ENCODE peak calls at places on chromosomes 13 and 19, in seven cellular contexts. G, K, B, Q, I, F and D are unnamed samples.

GRCh38 chr19:5245631-5246553 is 94.7 kb downstream of the PTPRS start:
- DNase-seq in G (no peak), Q (no peak), K (no peak), B (no peak), I (no peak), F (no peak), D (no peak)

GRCh38 chr13:33639158-33639557 is 178.8 kb upstream of the RFC3 start:
- DNase-seq in F (no peak), B (no peak), G (peak), Q (peak), K (peak), I (no peak), D (peak)

GRCh38 chr13:21837841-21838551 is 167.1 kb downstream of the FGF9 start:
- DNase-seq in Q (no peak), I (no peak), G (no peak), F (no peak), K (no peak), B (no peak), D (no peak)

GRCh38 chr19:12788682-12789097 is 2.6 kb upstream of the JUNB start:
- DNase-seq in Q (peak), B (peak), G (no peak), K (peak), I (no peak), F (peak), D (peak)

GRCh38 chr19:50832666-50833065 is 708 bp downstream of the KLK15 start:
- DNase-seq in I (no peak), K (no peak), G (no peak), Q (no peak), B (no peak), F (no peak), D (no peak)

GRCh38 chr19:51000981-51001380 is 423 bp downstream of the KLK8 start:
- DNase-seq in F (no peak), Q (no peak), B (no peak), K (no peak), G (no peak), I (no peak), D (no peak)

GRCh38 chr19:33252971-33253370 is 27.3 kb upstream of the SLC7A10 start:
- DNase-seq in B (no peak), F (no peak), I (no peak), G (no peak), K (no peak), Q (no peak), D (no peak)

GRCh38 chr19:2057484-2058469 is 6.7 kb upstream of the MKNK2 start:
- DNase-seq in G (no peak), F (no peak), I (no peak), Q (no peak), K (no peak), B (no peak), D (no peak)

GRCh38 chr13:92838786-92839185 is 387.8 kb upstream of the GPC6 start:
- DNase-seq in G (peak), B (no peak), Q (peak), F (peak), I (no peak), K (no peak), D (no peak)

GRCh38 chr19:40893112-40893511 is 11.1 kb upstream of the CYP2A7 start:
- DNase-seq in I (no peak), G (no peak), K (no peak), B (no peak), F (no peak), Q (no peak), D (no peak)

GRCh38 chr19:7506385-7507328 is 9.2 kb upstream of the ZNF358 start:
- DNase-seq in Q (peak), F (peak), B (peak), K (peak), G (peak), I (peak), D (peak)

GRCh38 chr19:17020823-17021222 is 5.8 kb downstream of the CPAMD8 start:
- DNase-seq in I (no peak), Q (peak), K (no peak), B (no peak), F (no peak), G (no peak), D (no peak)

GRCh38 chr13:45838171-45838745 is 13.3 kb downstream of the SIAH3 start:
- DNase-seq in F (no peak), B (no peak), Q (no peak), I (no peak), K (no peak), G (no peak), D (no peak)

GRCh38 chr13:74132152-74132767 is 1.9 kb downstream of the KLF12 start:
- DNase-seq in I (peak), F (no peak), B (no peak), G (no peak), K (no peak), Q (no peak), D (no peak)

GRCh38 chr19:35142531-35143230 is 374 bp upstream of the FXYD7 start:
- DNase-seq in I (peak), F (no peak), G (no peak), B (peak), K (no peak), Q (peak), D (peak)

GRCh38 chr19:1001538-1002166 is 1.4 kb downstream of the GRIN3B start:
- DNase-seq in G (no peak), Q (peak), F (no peak), K (no peak), I (peak), B (peak), D (peak)

GRCh38 chr13:107301724-107302374 is 733.9 kb upstream of the ARGLU1 start:
- DNase-seq in Q (no peak), K (no peak), G (no peak), B (no peak), I (no peak), F (no peak), D (no peak)

GRCh38 chr13:113202912-113203311 is 5.6 kb downstream of the PCID2 start:
- DNase-seq in Q (no peak), G (no peak), F (no peak), K (no peak), B (no peak), I (no peak), D (no peak)

GRCh38 chr19:32910094-32910493 is 40.5 kb upstream of the SLC7A9 start:
- DNase-seq in Q (no peak), G (no peak), K (no peak), F (no peak), B (no peak), I (no peak), D (no peak)

GRCh38 chr19:45173816-45174215 is 4.2 kb downstream of the TRAPPC6A start:
- DNase-seq in B (no peak), K (no peak), G (peak), Q (no peak), F (peak), I (no peak), D (no peak)

GRCh38 chr13:30340367-30341184 is 33.2 kb upstream of the KATNAL1 start:
- DNase-seq in F (peak), Q (no peak), I (no peak), K (peak), B (no peak), G (peak), D (peak)

GRCh38 chr13:25688524-25688923 is 316.8 kb downstream of the ATP8A2 start:
- DNase-seq in G (no peak), B (no peak), Q (no peak), I (no peak), F (no peak), K (no peak), D (peak)

GRCh38 chr13:101579291-101579802 is 126.9 kb downstream of the ITGBL1 start:
- DNase-seq in Q (peak), G (no peak), I (no peak), K (no peak), F (peak), B (no peak), D (no peak)

GRCh38 chr19:3365447-3366103 is 808 bp upstream of the NFIC start:
- DNase-seq in G (no peak), B (peak), F (peak), Q (peak), K (peak), I (no peak), D (no peak)

GRCh38 chr13:114263590-114263989 is 17.8 kb upstream of the UPF3A start:
- DNase-seq in K (no peak), Q (no peak), G (peak), I (no peak), F (no peak), B (no peak), D (no peak)

GRCh38 chr13:65868106-65868505 is 1362.0 kb downstream of the PCDH9 start:
- DNase-seq in G (no peak), I (no peak), K (no peak), B (no peak), F (no peak), Q (no peak), D (no peak)

GRCh38 chr19:3693030-3693925 is 7.0 kb downstream of the PIP5K1C start:
- DNase-seq in B (no peak), F (peak), G (no peak), I (no peak), Q (no peak), K (no peak), D (no peak)

GRCh38 chr13:99320693-99321481 is 13.7 kb upstream of the GPR183 start:
- DNase-seq in B (no peak), I (no peak), K (no peak), G (peak), F (peak), Q (peak), D (no peak)

GRCh38 chr13:95956589-95957148 is 96.5 kb downstream of the UGGT2 start:
- DNase-seq in I (no peak), B (no peak), Q (no peak), G (no peak), F (peak), K (no peak), D (no peak)

GRCh38 chr19:34277244-34277643 is 22.9 kb downstream of the GARRE1 start:
- DNase-seq in F (no peak), G (no peak), I (no peak), B (no peak), Q (no peak), K (no peak), D (no peak)

GRCh38 chr13:33519561-33520479 is 234.3 kb upstream of the STARD13 start:
- DNase-seq in Q (no peak), K (peak), G (peak), I (no peak), F (peak), B (no peak), D (no peak)

GRCh38 chr19:17553256-17553655 is 2.2 kb upstream of the COLGALT1 start:
- DNase-seq in G (peak), Q (no peak), I (no peak), B (peak), F (peak), K (peak), D (peak)

GRCh38 chr19:55276720-55277430 is 3.0 kb downstream of the HSPBP1 start:
- DNase-seq in Q (no peak), F (no peak), I (no peak), G (no peak), B (no peak), K (no peak), D (no peak)

GRCh38 chr13:36921902-36922301 is 1.9 kb upstream of the SMAD9 start:
- DNase-seq in F (no peak), Q (no peak), I (no peak), G (no peak), K (no peak), B (no peak), D (no peak)

GRCh38 chr13:29125934-29126424 is 305.8 kb downstream of the MTUS2 start:
- DNase-seq in B (no peak), F (no peak), K (no peak), Q (no peak), G (no peak), I (no peak), D (no peak)